ENCODE peak calls at places on chromosomes 12 and 14, in seven cellular contexts. S, B, P, A, L, W and Z are unnamed samples.

GRCh38 chr12:131555197-131555820 is 155.6 kb upstream of the SFSWAP start:
- DNase-seq in S (no peak), B (no peak), P (no peak), A (no peak), L (no peak), W (no peak), Z (no peak)

GRCh38 chr14:92986254-92987147 is 63.6 kb downstream of the CHGA start:
- DNase-seq in S (peak), B (no peak), P (peak), A (no peak), L (no peak), W (no peak), Z (peak)

GRCh38 chr14:61438860-61439765 is 117.7 kb downstream of the PRKCH start:
- DNase-seq in S (peak), B (peak), P (peak), A (peak), L (no peak), W (no peak), Z (no peak)

GRCh38 chr14:68245146-68246073 is 425.8 kb downstream of the RAD51B start:
- DNase-seq in S (no peak), B (no peak), P (no peak), A (no peak), L (no peak), W (no peak), Z (peak)

GRCh38 chr14:52071675-52072074 is 2.8 kb upstream of the NID2 start:
- DNase-seq in S (no peak), B (no peak), P (no peak), A (no peak), L (no peak), W (no peak), Z (no peak)

GRCh38 chr12:110689601-110690430 is 901 bp upstream of the HVCN1 start:
- DNase-seq in S (no peak), B (peak), P (no peak), A (no peak), L (peak), W (peak), Z (no peak)

GRCh38 chr12:55932546-55932919 is 1.6 kb downstream of the DGKA start:
- DNase-seq in S (no peak), B (peak), P (no peak), A (no peak), L (no peak), W (peak), Z (no peak)

GRCh38 chr14:61215222-61216010 is 65.7 kb downstream of the TMEM30B start:
- DNase-seq in S (peak), B (no peak), P (no peak), A (no peak), L (no peak), W (no peak), Z (no peak)

GRCh38 chr12:41224066-41224465 is 35.9 kb downstream of the PDZRN4 start:
- DNase-seq in S (no peak), B (no peak), P (no peak), A (no peak), L (no peak), W (no peak), Z (no peak)

GRCh38 chr12:15152456-15152855 is 68.8 kb downstream of the RERG start:
- DNase-seq in S (peak), B (no peak), P (no peak), A (no peak), L (no peak), W (no peak), Z (peak)

GRCh38 chr12:130347588-130347987 is 9.9 kb downstream of the PIWIL1 start:
- DNase-seq in S (no peak), B (no peak), P (no peak), A (no peak), L (no peak), W (no peak), Z (no peak)

DNA sequence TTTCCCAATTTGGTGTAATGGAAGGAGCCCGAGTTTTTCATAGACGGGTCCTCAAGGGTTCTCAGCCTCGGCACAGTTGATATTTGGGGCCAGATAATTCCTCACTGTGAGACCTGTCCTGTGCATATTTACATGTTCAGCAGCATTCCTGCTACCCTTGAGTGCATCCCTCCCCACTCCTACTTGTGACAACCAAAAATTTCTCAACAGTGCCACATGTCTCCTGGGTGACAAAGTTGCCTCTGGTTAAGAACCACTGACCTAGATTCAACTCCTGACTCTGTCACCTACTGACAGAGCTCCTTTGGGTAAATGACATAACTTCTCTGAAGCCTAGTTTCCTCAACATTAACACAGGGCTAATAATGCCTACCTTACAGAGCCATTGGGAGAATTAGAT is 60.4 kb downstream of the TTC9 start:
- DNase-seq in S (no peak), B (no peak), P (no peak), A (no peak), L (no peak), W (no peak), Z (no peak)
- H3K27ac ChIP-seq in S (no peak), B (no peak), P (no peak), A (no peak), L (no peak), W (no peak), Z (no peak)

DNA sequence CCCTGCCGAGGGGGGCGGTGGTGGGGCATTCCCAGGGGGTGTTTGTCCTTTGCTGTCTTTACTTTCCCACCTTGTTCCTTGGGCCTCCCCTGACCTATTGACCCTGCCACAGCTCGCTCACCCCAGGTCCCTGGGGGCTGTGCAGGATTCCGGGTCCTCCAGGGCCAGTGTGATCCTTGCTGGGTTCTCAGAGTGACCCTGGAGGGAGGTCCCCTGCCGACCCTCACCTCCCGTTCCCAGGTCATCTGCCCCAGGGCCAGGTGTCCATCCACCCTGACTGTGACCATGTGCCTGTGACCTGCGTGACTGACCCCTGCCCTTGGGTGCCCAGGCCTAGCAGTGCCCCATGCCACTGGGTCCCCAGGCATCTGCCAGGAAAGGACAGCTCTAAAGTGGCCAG is 23.8 kb downstream of the PACS2 start:
- DNase-seq in S (no peak), B (no peak), P (no peak), A (no peak), L (no peak), W (no peak), Z (no peak)
- H3K27ac ChIP-seq in S (no peak), B (no peak), P (peak), A (no peak), L (no peak), W (no peak), Z (no peak)

GRCh38 chr14:89454971-89455370 is 37.9 kb upstream of the FOXN3 start:
- DNase-seq in S (no peak), B (no peak), P (no peak), A (no peak), L (no peak), W (no peak), Z (no peak)

GRCh38 chr14:89447182-89447970 is 30.3 kb upstream of the FOXN3 start:
- DNase-seq in S (no peak), B (peak), P (no peak), A (no peak), L (no peak), W (peak), Z (no peak)

GRCh38 chr14:89452281-89452680 is 35.2 kb upstream of the FOXN3 start:
- DNase-seq in S (no peak), B (no peak), P (no peak), A (no peak), L (no peak), W (no peak), Z (no peak)

GRCh38 chr14:89455412-89455811 is 38.4 kb upstream of the FOXN3 start:
- DNase-seq in S (no peak), B (no peak), P (no peak), A (no peak), L (no peak), W (no peak), Z (no peak)

GRCh38 chr14:89451229-89451628 is 34.2 kb upstream of the FOXN3 start:
- DNase-seq in S (no peak), B (no peak), P (no peak), A (no peak), L (no peak), W (no peak), Z (no peak)
- H3K27ac ChIP-seq in S (no peak), B (no peak), P (no peak), A (no peak), L (no peak), W (no peak), Z (no peak)

GRCh38 chr14:74585406-74586335 is 26.4 kb downstream of the LTBP2 start:
- DNase-seq in S (no peak), B (no peak), P (no peak), A (no peak), L (no peak), W (no peak), Z (no peak)
- H3K27ac ChIP-seq in S (peak), B (no peak), P (no peak), A (peak), L (no peak), W (no peak), Z (no peak)

GRCh38 chr12:94644141-94644575 is 6.2 kb downstream of the TMCC3 start:
- DNase-seq in S (no peak), B (no peak), P (no peak), A (no peak), L (no peak), W (peak), Z (no peak)

GRCh38 chr12:94644622-94645021 is 5.7 kb downstream of the TMCC3 start:
- DNase-seq in S (no peak), B (no peak), P (no peak), A (no peak), L (no peak), W (no peak), Z (peak)

GRCh38 chr12:94650143-94651056 is at the start of gene TMCC3:
- DNase-seq in S (peak), B (no peak), P (no peak), A (peak), L (no peak), W (no peak), Z (peak)

GRCh38 chr12:94648578-94648977 is 1.8 kb downstream of the TMCC3 start:
- DNase-seq in S (no peak), B (no peak), P (no peak), A (no peak), L (no peak), W (no peak), Z (no peak)

DNA sequence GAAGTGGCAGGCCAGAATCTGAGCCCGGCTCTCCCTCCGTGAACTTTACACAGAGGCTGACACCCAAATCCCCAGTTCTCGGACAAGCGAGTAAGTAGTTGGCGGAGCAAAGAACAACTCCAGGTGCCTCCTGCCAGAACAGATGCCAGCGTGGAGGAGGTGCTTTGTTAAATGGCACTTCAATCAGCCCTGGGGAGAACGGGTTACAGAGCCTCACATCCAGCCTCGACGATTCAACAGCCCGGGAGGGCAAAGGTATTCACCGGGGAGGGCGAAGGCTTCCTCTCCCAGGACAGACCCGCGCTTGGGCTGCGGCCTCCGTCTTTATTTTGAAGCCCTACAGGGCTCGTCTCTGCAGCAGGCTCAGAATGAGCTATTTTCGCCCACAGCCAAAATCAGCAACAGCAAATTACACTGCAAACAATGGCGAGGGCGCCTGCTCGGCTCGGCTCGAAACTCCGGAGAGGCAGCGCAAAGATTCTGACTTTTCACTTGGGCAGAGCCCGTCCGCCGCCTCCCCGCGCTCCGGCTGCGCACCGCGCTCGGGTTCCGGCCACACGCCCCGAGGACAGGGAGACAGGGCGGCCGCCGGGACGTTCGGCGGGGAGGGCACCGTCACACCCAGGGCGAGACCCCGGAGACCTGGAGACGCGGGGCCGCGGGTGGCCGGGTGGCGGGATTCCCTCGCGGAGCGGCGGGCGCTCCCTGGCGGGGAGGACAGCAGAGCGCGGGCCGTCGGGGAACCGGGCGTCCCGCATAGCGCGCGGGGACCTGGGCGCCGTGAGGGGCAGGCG is 811 bp downstream of the TMCC3 start:
- DNase-seq in S (peak), B (no peak), P (peak), A (peak), L (no peak), W (no peak), Z (peak)
- H3K27ac ChIP-seq in S (peak), B (no peak), P (peak), A (peak), L (no peak), W (no peak), Z (peak)

GRCh38 chr14:23055147-23055550 is 2.2 kb downstream of the CDH24 start:
- DNase-seq in S (no peak), B (no peak), P (no peak), A (peak), L (no peak), W (no peak), Z (no peak)

GRCh38 chr14:23056956-23057756 is at the start of gene CDH24:
- DNase-seq in S (peak), B (peak), P (peak), A (peak), L (peak), W (peak), Z (peak)

GRCh38 chr14:23055621-23056256 is 1.6 kb downstream of the CDH24 start:
- DNase-seq in S (no peak), B (peak), P (no peak), A (no peak), L (no peak), W (no peak), Z (peak)

GRCh38 chr14:23057757-23058653 is 685 bp upstream of the CDH24 start:
- DNase-seq in S (peak), B (peak), P (peak), A (peak), L (peak), W (peak), Z (peak)

DNA sequence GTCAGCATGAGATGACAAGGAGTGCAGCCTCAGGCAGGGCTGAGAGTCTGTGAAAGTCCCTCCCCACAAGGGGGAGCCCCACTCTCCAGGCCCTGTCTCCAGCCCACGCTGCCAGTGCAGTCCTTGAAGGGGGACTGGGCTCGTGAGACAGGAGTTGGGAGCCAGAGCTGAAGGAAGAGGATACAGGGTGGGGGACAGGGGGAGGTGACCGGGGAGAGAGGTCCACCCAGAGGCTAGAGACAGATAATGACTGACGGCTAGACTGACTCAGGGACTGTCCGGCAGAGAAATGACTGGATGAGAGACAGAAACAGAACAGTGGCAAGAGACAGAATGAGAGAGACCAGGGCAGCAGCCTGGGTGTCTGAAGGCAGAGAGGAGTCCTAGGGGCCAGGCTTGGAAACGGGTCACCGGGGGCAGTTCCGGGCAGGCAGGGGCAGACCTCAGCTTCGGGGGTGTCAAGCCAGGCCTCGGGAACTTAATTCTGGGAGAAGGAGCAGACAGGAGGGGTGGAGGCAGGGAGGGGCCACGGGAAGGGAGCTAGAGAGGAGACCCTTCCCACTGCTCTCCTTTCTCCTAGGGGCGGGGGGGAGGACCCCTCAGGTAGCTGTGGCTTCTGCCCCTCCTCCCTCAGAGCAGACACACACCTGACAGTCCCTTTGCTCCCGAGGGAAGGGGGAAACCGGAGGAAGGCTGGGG is 914 bp downstream of the CDH24 start:
- DNase-seq in S (peak), B (peak), P (peak), A (peak), L (peak), W (peak), Z (peak)
- H3K27ac ChIP-seq in S (no peak), B (peak), P (peak), A (no peak), L (no peak), W (no peak), Z (no peak)